ENCODE peak calls at places on chromosome 3, in six cellular contexts. One of them, this sample, is unnamed. For H3K9me3, the result is how much of the 10 kb centered on the place peaks cover.

GRCh38 chr3:123151251-123151705 is 50.5 kb upstream of the SEC22A start:
- DNase-seq in CD8-positive, alpha-beta memory T cell: no peak
- DNase-seq in transverse colon: no peak
- DNase-seq in esophagus squamous epithelium: no peak
- DNase-seq in AG04450: no peak
- DNase-seq in effector memory CD4-positive, alpha-beta T cell: no peak
- DNase-seq in this sample: no peak

GRCh38 chr3:100102757-100103156 is 11.5 kb downstream of the FILIP1L start:
- DNase-seq in AG04450: no peak
- DNase-seq in transverse colon: no peak
- DNase-seq in effector memory CD4-positive, alpha-beta T cell: no peak
- DNase-seq in esophagus squamous epithelium: no peak
- DNase-seq in CD8-positive, alpha-beta memory T cell: no peak
- DNase-seq in this sample: no peak

GRCh38 chr3:102180291-102180931 is 254.4 kb upstream of the ZPLD1 start:
- DNase-seq in esophagus squamous epithelium: no peak
- DNase-seq in transverse colon: no peak
- DNase-seq in AG04450: peak
- DNase-seq in CD8-positive, alpha-beta memory T cell: peak
- DNase-seq in effector memory CD4-positive, alpha-beta T cell: no peak
- DNase-seq in this sample: no peak

GRCh38 chr3:191792580-191792979 is 331.6 kb downstream of the PYDC2 start:
- DNase-seq in transverse colon: no peak
- DNase-seq in CD8-positive, alpha-beta memory T cell: no peak
- DNase-seq in effector memory CD4-positive, alpha-beta T cell: no peak
- DNase-seq in esophagus squamous epithelium: no peak
- DNase-seq in AG04450: no peak
- DNase-seq in this sample: no peak

GRCh38 chr3:150083653-150084037 is 113.0 kb upstream of the PFN2 start:
- DNase-seq in AG04450: no peak
- DNase-seq in CD8-positive, alpha-beta memory T cell: no peak
- DNase-seq in esophagus squamous epithelium: no peak
- DNase-seq in effector memory CD4-positive, alpha-beta T cell: no peak
- DNase-seq in transverse colon: peak
- DNase-seq in this sample: no peak

GRCh38 chr3:80213076-80213475 is 445.3 kb upstream of the ROBO1 start:
- DNase-seq in esophagus squamous epithelium: no peak
- DNase-seq in transverse colon: no peak
- DNase-seq in CD8-positive, alpha-beta memory T cell: no peak
- DNase-seq in AG04450: no peak
- DNase-seq in effector memory CD4-positive, alpha-beta T cell: no peak
- DNase-seq in this sample: no peak

GRCh38 chr3:40827942-40828688 is 303.4 kb downstream of the ZNF621 start:
- DNase-seq in transverse colon: peak
- DNase-seq in effector memory CD4-positive, alpha-beta T cell: no peak
- DNase-seq in CD8-positive, alpha-beta memory T cell: no peak
- DNase-seq in AG04450: no peak
- DNase-seq in esophagus squamous epithelium: no peak
- DNase-seq in this sample: peak

GRCh38 chr3:144777941-144778340 is 806.3 kb downstream of the DIPK2A start:
- DNase-seq in esophagus squamous epithelium: no peak
- DNase-seq in CD8-positive, alpha-beta memory T cell: no peak
- DNase-seq in transverse colon: no peak
- DNase-seq in effector memory CD4-positive, alpha-beta T cell: no peak
- DNase-seq in AG04450: no peak
- DNase-seq in this sample: no peak

GRCh38 chr3:140176526-140176925 is 241.5 kb downstream of the CLSTN2 start:
- DNase-seq in AG04450: no peak
- DNase-seq in transverse colon: no peak
- DNase-seq in esophagus squamous epithelium: no peak
- DNase-seq in CD8-positive, alpha-beta memory T cell: no peak
- DNase-seq in effector memory CD4-positive, alpha-beta T cell: no peak
- DNase-seq in this sample: no peak

GRCh38 chr3:188905991-188906635 is 265.7 kb upstream of the TPRG1 start:
- DNase-seq in transverse colon: no peak
- DNase-seq in effector memory CD4-positive, alpha-beta T cell: no peak
- DNase-seq in AG04450: no peak
- DNase-seq in CD8-positive, alpha-beta memory T cell: no peak
- DNase-seq in esophagus squamous epithelium: no peak
- DNase-seq in this sample: no peak

GRCh38 chr3:46102059-46102779 is 74.9 kb upstream of the XCR1 start:
- DNase-seq in AG04450: no peak
- DNase-seq in transverse colon: no peak
- DNase-seq in CD8-positive, alpha-beta memory T cell: no peak
- DNase-seq in effector memory CD4-positive, alpha-beta T cell: no peak
- DNase-seq in esophagus squamous epithelium: no peak
- DNase-seq in this sample: no peak

GRCh38 chr3:146783446-146783845 is 178.3 kb upstream of the PLSCR5 start:
- DNase-seq in effector memory CD4-positive, alpha-beta T cell: no peak
- DNase-seq in transverse colon: no peak
- DNase-seq in CD8-positive, alpha-beta memory T cell: no peak
- DNase-seq in AG04450: no peak
- DNase-seq in esophagus squamous epithelium: no peak
- DNase-seq in this sample: no peak

GRCh38 chr3:169662215-169663070 is 1.1 kb downstream of the MECOM start:
- DNase-seq in CD8-positive, alpha-beta memory T cell: no peak
- DNase-seq in AG04450: no peak
- DNase-seq in transverse colon: peak
- DNase-seq in effector memory CD4-positive, alpha-beta T cell: no peak
- DNase-seq in esophagus squamous epithelium: no peak
- DNase-seq in this sample: peak

GRCh38 chr3:141020139-141020940 is 30.8 kb upstream of the SPSB4 start:
- DNase-seq in esophagus squamous epithelium: no peak
- DNase-seq in transverse colon: no peak
- DNase-seq in AG04450: no peak
- DNase-seq in CD8-positive, alpha-beta memory T cell: no peak
- DNase-seq in effector memory CD4-positive, alpha-beta T cell: no peak
- DNase-seq in this sample: no peak

GRCh38 chr3:120536642-120537041 is 59.5 kb upstream of the NDUFB4 start:
- DNase-seq in AG04450: no peak
- DNase-seq in CD8-positive, alpha-beta memory T cell: no peak
- DNase-seq in transverse colon: peak
- DNase-seq in esophagus squamous epithelium: no peak
- DNase-seq in effector memory CD4-positive, alpha-beta T cell: no peak
- DNase-seq in this sample: no peak

GRCh38 chr3:52820741-52821140 is 9.7 kb downstream of the ITIH4 start:
- DNase-seq in esophagus squamous epithelium: no peak
- DNase-seq in CD8-positive, alpha-beta memory T cell: no peak
- DNase-seq in effector memory CD4-positive, alpha-beta T cell: no peak
- DNase-seq in AG04450: no peak
- DNase-seq in transverse colon: no peak
- DNase-seq in this sample: no peak

GRCh38 chr3:139339219-139339906 is 4.5 kb upstream of the MRPS22 start:
- DNase-seq in AG04450: no peak
- DNase-seq in CD8-positive, alpha-beta memory T cell: no peak
- DNase-seq in effector memory CD4-positive, alpha-beta T cell: no peak
- DNase-seq in esophagus squamous epithelium: no peak
- DNase-seq in transverse colon: no peak
- DNase-seq in this sample: no peak

GRCh38 chr3:14082108-14082657 is 42.5 kb downstream of the CHCHD4 start:
- DNase-seq in transverse colon: no peak
- DNase-seq in esophagus squamous epithelium: no peak
- DNase-seq in AG04450: no peak
- DNase-seq in effector memory CD4-positive, alpha-beta T cell: no peak
- DNase-seq in CD8-positive, alpha-beta memory T cell: no peak
- DNase-seq in this sample: no peak
- H3K9me3 ChIP-seq in transverse colon: under half
- H3K9me3 ChIP-seq in esophagus squamous epithelium: under half
- H3K9me3 ChIP-seq in AG04450: under half
- H3K9me3 ChIP-seq in effector memory CD4-positive, alpha-beta T cell: under half
- H3K9me3 ChIP-seq in CD8-positive, alpha-beta memory T cell: under half
- H3K9me3 ChIP-seq in this sample: under half

GRCh38 chr3:177679568-177680441 is 482.5 kb upstream of the TBL1XR1 start:
- DNase-seq in AG04450: no peak
- DNase-seq in esophagus squamous epithelium: no peak
- DNase-seq in CD8-positive, alpha-beta memory T cell: no peak
- DNase-seq in effector memory CD4-positive, alpha-beta T cell: no peak
- DNase-seq in transverse colon: no peak
- DNase-seq in this sample: no peak

GRCh38 chr3:177676947-177677587 is 479.8 kb upstream of the TBL1XR1 start:
- DNase-seq in effector memory CD4-positive, alpha-beta T cell: no peak
- DNase-seq in AG04450: no peak
- DNase-seq in CD8-positive, alpha-beta memory T cell: no peak
- DNase-seq in esophagus squamous epithelium: no peak
- DNase-seq in transverse colon: peak
- DNase-seq in this sample: no peak

GRCh38 chr3:177673105-177673804 is 476.0 kb upstream of the TBL1XR1 start:
- DNase-seq in esophagus squamous epithelium: no peak
- DNase-seq in CD8-positive, alpha-beta memory T cell: no peak
- DNase-seq in AG04450: peak
- DNase-seq in transverse colon: no peak
- DNase-seq in effector memory CD4-positive, alpha-beta T cell: no peak
- DNase-seq in this sample: no peak

GRCh38 chr3:177674186-177674585 is 476.9 kb upstream of the TBL1XR1 start:
- DNase-seq in AG04450: no peak
- DNase-seq in transverse colon: no peak
- DNase-seq in effector memory CD4-positive, alpha-beta T cell: no peak
- DNase-seq in CD8-positive, alpha-beta memory T cell: no peak
- DNase-seq in esophagus squamous epithelium: no peak
- DNase-seq in this sample: no peak

GRCh38 chr3:177676148-177676547 is 478.9 kb upstream of the TBL1XR1 start:
- DNase-seq in CD8-positive, alpha-beta memory T cell: no peak
- DNase-seq in AG04450: no peak
- DNase-seq in effector memory CD4-positive, alpha-beta T cell: no peak
- DNase-seq in esophagus squamous epithelium: no peak
- DNase-seq in transverse colon: no peak
- DNase-seq in this sample: no peak
- H3K27ac ChIP-seq in CD8-positive, alpha-beta memory T cell: no peak
- H3K27ac ChIP-seq in AG04450: no peak
- H3K27ac ChIP-seq in effector memory CD4-positive, alpha-beta T cell: no peak
- H3K27ac ChIP-seq in esophagus squamous epithelium: no peak
- H3K27ac ChIP-seq in transverse colon: no peak
- H3K27ac ChIP-seq in this sample: no peak

GRCh38 chr3:133870822-133871221 is 24.9 kb downstream of the RAB6B start:
- DNase-seq in effector memory CD4-positive, alpha-beta T cell: no peak
- DNase-seq in CD8-positive, alpha-beta memory T cell: no peak
- DNase-seq in transverse colon: no peak
- DNase-seq in AG04450: no peak
- DNase-seq in esophagus squamous epithelium: no peak
- DNase-seq in this sample: no peak

GRCh38 chr3:133874344-133874743 is 21.3 kb downstream of the RAB6B start:
- DNase-seq in esophagus squamous epithelium: no peak
- DNase-seq in CD8-positive, alpha-beta memory T cell: no peak
- DNase-seq in effector memory CD4-positive, alpha-beta T cell: no peak
- DNase-seq in transverse colon: no peak
- DNase-seq in AG04450: no peak
- DNase-seq in this sample: no peak

GRCh38 chr3:133871368-133872090 is 24.2 kb downstream of the RAB6B start:
- DNase-seq in esophagus squamous epithelium: no peak
- DNase-seq in effector memory CD4-positive, alpha-beta T cell: no peak
- DNase-seq in transverse colon: no peak
- DNase-seq in CD8-positive, alpha-beta memory T cell: no peak
- DNase-seq in AG04450: no peak
- DNase-seq in this sample: no peak

GRCh38 chr3:133872161-133872560 is 23.5 kb downstream of the RAB6B start:
- DNase-seq in AG04450: no peak
- DNase-seq in CD8-positive, alpha-beta memory T cell: no peak
- DNase-seq in transverse colon: no peak
- DNase-seq in effector memory CD4-positive, alpha-beta T cell: no peak
- DNase-seq in esophagus squamous epithelium: no peak
- DNase-seq in this sample: no peak

GRCh38 chr3:133872781-133873180 is 22.9 kb downstream of the RAB6B start:
- DNase-seq in CD8-positive, alpha-beta memory T cell: no peak
- DNase-seq in effector memory CD4-positive, alpha-beta T cell: no peak
- DNase-seq in AG04450: no peak
- DNase-seq in transverse colon: no peak
- DNase-seq in esophagus squamous epithelium: no peak
- DNase-seq in this sample: no peak
- H3K9me3 ChIP-seq in CD8-positive, alpha-beta memory T cell: under half
- H3K9me3 ChIP-seq in effector memory CD4-positive, alpha-beta T cell: under half
- H3K9me3 ChIP-seq in AG04450: under half
- H3K9me3 ChIP-seq in transverse colon: under half
- H3K9me3 ChIP-seq in esophagus squamous epithelium: under half
- H3K9me3 ChIP-seq in this sample: under half

GRCh38 chr3:58013973-58014649 is 5.9 kb downstream of the FLNB start:
- DNase-seq in transverse colon: peak
- DNase-seq in AG04450: peak
- DNase-seq in CD8-positive, alpha-beta memory T cell: no peak
- DNase-seq in effector memory CD4-positive, alpha-beta T cell: no peak
- DNase-seq in esophagus squamous epithelium: no peak
- DNase-seq in this sample: no peak
- H3K27ac ChIP-seq in transverse colon: peak
- H3K27ac ChIP-seq in AG04450: peak
- H3K27ac ChIP-seq in CD8-positive, alpha-beta memory T cell: no peak
- H3K27ac ChIP-seq in effector memory CD4-positive, alpha-beta T cell: no peak
- H3K27ac ChIP-seq in esophagus squamous epithelium: peak
- H3K27ac ChIP-seq in this sample: peak

GRCh38 chr3:128853826-128854225 is 25.6 kb upstream of the ACAD9 start:
- DNase-seq in effector memory CD4-positive, alpha-beta T cell: no peak
- DNase-seq in AG04450: no peak
- DNase-seq in transverse colon: no peak
- DNase-seq in CD8-positive, alpha-beta memory T cell: no peak
- DNase-seq in esophagus squamous epithelium: no peak
- DNase-seq in this sample: no peak
- H3K9me3 ChIP-seq in effector memory CD4-positive, alpha-beta T cell: under half
- H3K9me3 ChIP-seq in AG04450: under half
- H3K9me3 ChIP-seq in transverse colon: under half
- H3K9me3 ChIP-seq in CD8-positive, alpha-beta memory T cell: under half
- H3K9me3 ChIP-seq in esophagus squamous epithelium: under half
- H3K9me3 ChIP-seq in this sample: under half

DNA sequence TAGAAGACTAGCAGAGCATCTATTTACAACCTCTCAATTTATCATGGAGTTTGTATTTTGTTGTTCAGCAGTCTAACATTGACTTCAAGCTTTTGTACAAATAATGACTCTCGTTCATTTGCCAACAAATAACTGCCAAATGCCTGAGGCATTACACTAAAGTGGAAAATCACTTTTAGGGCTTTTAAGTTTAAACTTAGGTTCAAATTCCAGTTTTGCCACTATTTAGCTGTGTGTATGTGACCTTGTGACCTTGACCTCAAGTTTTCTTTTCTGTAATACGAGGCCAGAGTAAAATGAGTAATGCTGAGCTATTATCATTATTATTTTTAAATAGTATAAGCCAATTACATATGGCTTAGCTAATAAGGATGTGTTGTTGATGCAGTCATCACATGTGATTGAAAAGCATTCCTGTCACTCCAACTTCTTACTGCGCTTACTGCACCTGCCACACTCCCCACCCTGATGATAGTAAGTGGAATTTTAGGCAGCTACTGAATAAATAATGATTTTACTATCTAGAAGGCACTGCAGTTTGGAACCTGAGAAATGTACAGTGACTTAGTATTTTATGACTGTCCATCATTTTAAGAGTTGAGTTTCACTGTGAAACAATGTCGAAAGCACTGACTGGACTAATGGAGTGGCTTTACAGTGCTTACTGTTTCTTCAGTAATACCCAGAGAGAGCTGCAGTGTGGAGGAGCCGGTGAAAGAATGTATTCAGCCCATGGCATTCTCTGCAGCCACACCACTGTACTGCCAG is 16.3 kb downstream of the ARL8B start:
- DNase-seq in AG04450: no peak
- DNase-seq in effector memory CD4-positive, alpha-beta T cell: no peak
- DNase-seq in CD8-positive, alpha-beta memory T cell: no peak
- DNase-seq in esophagus squamous epithelium: no peak
- DNase-seq in transverse colon: no peak
- DNase-seq in this sample: no peak
- H3K27ac ChIP-seq in AG04450: no peak
- H3K27ac ChIP-seq in effector memory CD4-positive, alpha-beta T cell: no peak
- H3K27ac ChIP-seq in CD8-positive, alpha-beta memory T cell: no peak
- H3K27ac ChIP-seq in esophagus squamous epithelium: peak
- H3K27ac ChIP-seq in transverse colon: no peak
- H3K27ac ChIP-seq in this sample: peak